ENCODE peak calls at places on chromosomes 3 and 15, in five cellular contexts. F, D, J, X and C are unnamed samples.

GRCh38 chr3:19898725-19899124 is 35.3 kb downstream of the EFHB start:
- DNase-seq in D (no peak), J (no peak), F (no peak), X (no peak), C (no peak)

GRCh38 chr15:52436971-52437370 is 91.7 kb downstream of the MYO5A start:
- DNase-seq in J (no peak), F (no peak), D (no peak), X (no peak), C (no peak)

GRCh38 chr15:73873456-73873855 is at the start of gene TBC1D21:
- DNase-seq in D (no peak), F (no peak), J (no peak), X (no peak), C (no peak)

GRCh38 chr3:109369510-109369909 is 32.2 kb upstream of the DPPA4 start:
- DNase-seq in F (no peak), X (no peak), D (no peak), J (no peak), C (no peak)

GRCh38 chr3:140863481-140864084 is 78.1 kb upstream of the SLC25A36 start:
- DNase-seq in J (no peak), F (peak), X (peak), D (peak), C (no peak)

GRCh38 chr15:55683366-55683765 is 59.6 kb downstream of the PRTG start:
- DNase-seq in X (no peak), F (no peak), D (no peak), J (no peak), C (no peak)

GRCh38 chr15:60283936-60284335 is 113.8 kb downstream of the ANXA2 start:
- DNase-seq in J (no peak), D (no peak), F (no peak), X (no peak), C (no peak)

GRCh38 chr3:47193871-47194859 is 30.3 kb upstream of the SETD2 start:
- DNase-seq in J (no peak), F (no peak), D (no peak), X (no peak), C (no peak)

GRCh38 chr15:73330206-73331051 is 38.3 kb downstream of the HCN4 start:
- DNase-seq in X (no peak), D (no peak), F (no peak), J (peak), C (no peak)

GRCh38 chr15:91942676-91943417 is 89.3 kb downstream of the SLCO3A1 start:
- DNase-seq in X (no peak), J (no peak), F (peak), D (peak), C (peak)

GRCh38 chr3:30658328-30659052 is 52.1 kb downstream of the TGFBR2 start:
- DNase-seq in J (no peak), X (no peak), F (no peak), D (no peak), C (no peak)

GRCh38 chr3:58459160-58459559 is 25.5 kb upstream of the PDHB start:
- DNase-seq in F (no peak), X (no peak), J (no peak), D (no peak), C (no peak)

GRCh38 chr15:55774113-55774970 is 31.4 kb upstream of the PRTG start:
- DNase-seq in X (peak), D (no peak), F (peak), J (no peak), C (peak)

GRCh38 chr3:45968706-45969105 is 25.4 kb downstream of the CXCR6 start:
- DNase-seq in F (no peak), D (no peak), J (no peak), X (no peak), C (no peak)

GRCh38 chr3:152524198-152525140 is 255.7 kb downstream of the MBNL1 start:
- DNase-seq in J (no peak), F (peak), D (no peak), X (peak), C (peak)

GRCh38 chr3:128197855-128198254 is 44.6 kb downstream of the EEFSEC start:
- DNase-seq in X (no peak), D (no peak), J (no peak), F (no peak), C (no peak)

GRCh38 chr15:64791401-64791800 is 16.0 kb upstream of the RBPMS2 start:
- DNase-seq in J (no peak), F (no peak), X (no peak), D (no peak), C (no peak)

GRCh38 chr3:31142139-31142538 is 247.7 kb upstream of the GADL1 start:
- DNase-seq in X (no peak), F (no peak), D (no peak), J (no peak), C (no peak)

GRCh38 chr15:90231028-90232017 is 2.4 kb downstream of the CIB1 start:
- DNase-seq in D (no peak), F (peak), J (peak), X (no peak), C (no peak)

GRCh38 chr3:102205647-102206046 is 229.2 kb upstream of the ZPLD1 start:
- DNase-seq in D (no peak), X (no peak), F (no peak), J (no peak), C (no peak)

GRCh38 chr3:20083253-20083652 is 43.0 kb downstream of the KAT2B start:
- DNase-seq in D (no peak), F (no peak), J (no peak), X (no peak), C (no peak)

GRCh38 chr15:40438712-40439111 is 2.0 kb upstream of the BAHD1 start:
- DNase-seq in F (no peak), D (no peak), J (no peak), X (no peak), C (no peak)

GRCh38 chr15:86624261-86625036 is 544.8 kb downstream of the AGBL1 start:
- DNase-seq in F (peak), D (no peak), J (no peak), X (no peak), C (peak)

GRCh38 chr3:85790445-85791030 is 831.7 kb downstream of the CADM2 start:
- DNase-seq in F (no peak), X (no peak), D (no peak), J (no peak), C (no peak)

DNA sequence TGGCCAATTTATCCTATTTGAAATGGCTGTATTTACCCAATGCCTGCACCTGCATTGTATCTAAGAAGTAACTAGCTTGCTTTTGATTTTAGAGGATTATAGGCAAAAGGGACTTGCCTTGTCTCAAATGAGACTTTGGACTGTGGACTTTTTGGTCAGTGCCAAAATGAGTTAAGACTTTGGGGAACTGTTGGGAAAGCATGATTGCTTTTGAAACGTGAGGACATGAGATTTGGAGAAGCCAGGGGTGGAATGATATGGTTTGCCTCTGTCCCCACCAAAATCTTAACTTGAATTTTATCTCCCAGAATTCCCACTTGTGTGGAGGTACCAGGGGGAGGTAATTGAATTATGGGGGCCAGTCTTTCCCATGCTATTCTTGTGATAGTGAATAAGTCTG is 1505.4 kb downstream of the SI start:
- DNase-seq in J (no peak), F (no peak), X (no peak), D (no peak), C (no peak)
- TF ChIP-seq CTCF in J (no peak), F (no peak), X (no peak), D (no peak), C (no peak)

GRCh38 chr3:49015765-49016164 is 2.6 kb downstream of the DALRD3 start:
- DNase-seq in X (no peak), F (no peak), D (no peak), J (no peak), C (no peak)

GRCh38 chr3:49017978-49018706 is at the start of gene DALRD3:
- DNase-seq in D (peak), F (peak), J (peak), X (peak), C (peak)

GRCh38 chr3:49017229-49017615 is 1.2 kb downstream of the DALRD3 start:
- DNase-seq in F (no peak), X (no peak), J (no peak), D (no peak), C (no peak)

GRCh38 chr3:49017646-49017977 is 768 bp downstream of the DALRD3 start:
- DNase-seq in J (no peak), X (peak), F (no peak), D (no peak), C (no peak)

DNA sequence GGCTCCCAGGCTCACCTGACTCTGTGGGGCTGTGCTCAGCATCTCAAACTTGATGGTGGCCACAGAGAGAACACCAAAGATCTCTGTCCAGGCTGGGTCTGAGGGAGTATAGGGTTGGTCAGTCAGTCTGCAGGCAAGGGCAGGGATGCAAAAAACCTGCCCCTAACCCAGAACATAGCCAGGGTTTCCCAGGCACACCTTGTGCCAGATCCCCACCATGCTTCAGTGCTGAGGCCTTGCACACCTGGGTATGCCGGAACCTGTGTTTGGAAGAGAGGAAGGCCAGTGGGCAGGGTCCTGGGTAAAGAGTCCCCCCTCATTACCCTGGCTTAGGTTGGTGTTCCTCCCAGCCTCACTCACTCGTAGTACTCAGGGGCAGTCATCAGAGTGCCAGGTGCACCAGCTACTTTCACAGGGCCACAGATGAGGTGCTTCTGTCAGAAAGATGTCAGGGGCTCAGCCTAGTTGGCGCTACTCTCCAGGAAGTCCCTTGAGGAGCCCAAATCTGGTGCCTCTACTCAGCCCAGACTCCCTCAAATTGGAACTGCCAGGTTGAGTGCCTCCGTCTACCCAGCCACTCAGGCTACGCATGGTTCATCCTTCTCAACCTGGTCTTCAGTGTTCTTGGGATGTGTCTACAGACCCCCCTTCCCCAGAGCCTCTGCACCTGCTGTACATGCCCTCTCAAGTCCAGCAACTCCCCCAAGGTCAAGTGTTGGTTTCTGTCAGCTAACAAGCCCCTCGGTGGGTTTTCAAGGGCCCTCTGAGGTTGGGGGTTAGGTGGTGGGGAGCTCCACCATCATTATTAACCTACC is 1.8 kb downstream of the DALRD3 start:
- DNase-seq in D (no peak), F (no peak), X (no peak), J (no peak), C (no peak)
- TF ChIP-seq POLR2A in D (no peak), F (no peak), X (peak), J (no peak), C (no peak)

GRCh38 chr15:100926258-100926657 is 7.1 kb downstream of the LRRK1 start:
- DNase-seq in J (no peak), D (no peak), F (no peak), X (peak), C (no peak)
- TF ChIP-seq CTCF in J (no peak), D (no peak), F (no peak), X (peak), C (no peak)

DNA sequence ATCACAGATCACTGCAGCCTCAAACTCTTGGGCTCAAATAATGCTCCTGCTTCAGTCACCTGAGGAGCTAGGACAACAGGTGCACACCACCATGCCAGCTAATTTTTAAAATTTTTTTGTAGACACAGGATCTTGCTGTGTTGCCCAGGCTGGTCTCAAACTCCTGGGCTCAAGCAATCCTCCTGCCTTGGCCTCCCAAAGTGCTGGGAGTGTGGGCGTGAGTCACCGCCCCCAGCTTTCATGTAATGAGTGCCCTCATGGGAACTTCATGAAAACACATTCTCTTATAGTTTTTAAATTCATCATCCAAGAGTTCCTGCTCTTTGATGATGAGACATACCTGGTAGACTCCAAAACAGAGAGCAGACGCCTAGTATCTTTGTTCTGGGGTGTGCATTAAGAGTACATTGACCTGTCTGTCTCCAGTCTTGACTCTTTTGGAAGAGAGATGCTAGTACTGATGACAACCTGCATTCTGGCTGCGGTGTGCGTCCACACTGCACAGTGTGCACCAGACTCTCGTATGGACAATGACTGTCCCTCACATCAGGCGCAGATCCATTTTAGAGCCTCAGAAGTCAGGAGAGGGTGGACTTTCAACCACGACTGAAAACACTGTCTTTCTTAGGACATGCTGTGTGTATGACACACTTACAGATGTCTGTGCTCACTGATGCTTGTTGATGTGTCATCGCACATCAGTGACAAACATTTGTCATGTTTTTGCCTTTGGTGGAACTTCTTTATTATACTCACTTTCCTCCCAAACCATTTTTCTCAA is 2.0 kb downstream of the NRROS start:
- DNase-seq in X (no peak), F (no peak), D (no peak), J (no peak), C (no peak)
- TF ChIP-seq POLR2A in X (no peak), F (no peak), D (no peak), J (no peak), C (no peak)

GRCh38 chr15:88258021-88258641 is 1.6 kb upstream of the NTRK3 start:
- DNase-seq in X (peak), D (peak), J (no peak), F (peak), C (no peak)
- TF ChIP-seq CTCF in X (peak), D (no peak), J (no peak), F (peak), C (no peak)

GRCh38 chr3:50587373-50587772 is 18.1 kb downstream of the HEMK1 start:
- DNase-seq in D (no peak), X (no peak), F (no peak), J (no peak), C (no peak)

GRCh38 chr3:50585919-50586762 is 16.8 kb downstream of the HEMK1 start:
- DNase-seq in D (no peak), F (no peak), X (no peak), J (no peak), C (no peak)

GRCh38 chr3:50588759-50589433 is 19.6 kb downstream of the HEMK1 start:
- DNase-seq in X (peak), D (no peak), J (no peak), F (no peak), C (no peak)

GRCh38 chr3:50586763-50587070 is 17.4 kb downstream of the HEMK1 start:
- DNase-seq in X (no peak), F (no peak), D (no peak), J (no peak), C (no peak)

GRCh38 chr3:50587806-50588758 is 18.8 kb downstream of the HEMK1 start:
- DNase-seq in X (no peak), J (no peak), F (no peak), D (no peak), C (no peak)
- TF ChIP-seq POLR2A in X (no peak), J (no peak), F (no peak), D (no peak), C (no peak)

DNA sequence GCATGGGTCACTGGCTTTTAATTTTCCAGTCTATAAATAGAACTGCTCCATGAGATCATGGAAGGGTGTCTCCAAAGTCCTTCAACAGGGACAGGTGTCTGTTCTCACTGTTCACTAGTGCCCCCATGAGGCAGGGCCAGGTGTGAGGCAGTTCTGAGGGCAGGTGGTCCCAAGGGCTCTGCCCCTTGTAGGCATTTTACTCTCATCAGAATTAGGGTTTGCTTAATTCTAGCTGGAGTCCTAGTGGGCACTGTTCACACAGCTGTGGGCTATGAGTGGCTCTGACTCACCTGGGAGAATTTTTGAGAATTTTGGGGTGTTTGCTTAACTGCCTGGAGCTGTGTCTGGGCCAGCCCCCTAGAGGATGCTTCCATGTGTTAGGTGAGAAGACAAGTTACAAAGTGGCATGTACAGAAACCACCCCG is 248.0 kb upstream of the LYSMD4 start:
- DNase-seq in J (no peak), F (no peak), X (no peak), D (no peak), C (no peak)
- TF ChIP-seq CTCF in J (no peak), F (no peak), X (peak), D (no peak), C (no peak)